ENCODE peak calls at places on chromosomes 13 and 19, in five cellular contexts. K is prostate gland; Y is psoas muscle; Q is foreskin fibroblast; Z is CD8-positive, alpha-beta T cell. M is an unnamed sample.
A peak's percentile ranks its signal among the peaks of the same experiment; 100 is the strongest.

GRCh38 chr19:33740811-33741396 is 55.8 kb upstream of the KCTD15 start:
- DNase-seq in K (no peak), Y (no peak), Q (peak; percentile 11), Z (peak; percentile 13), M (no peak)

GRCh38 chr13:111537843-111538499 is 217.5 kb downstream of the TEX29 start:
- DNase-seq in K (no peak), Y (no peak), Q (no peak), Z (no peak), M (no peak)

GRCh38 chr13:109584844-109585361 is 201.5 kb downstream of the IRS2 start:
- DNase-seq in K (no peak), Y (no peak), Q (no peak), Z (no peak), M (no peak)

GRCh38 chr19:8877854-8878705 is 45.9 kb downstream of the MBD3L1 start:
- DNase-seq in K (no peak), Y (no peak), Q (no peak), Z (no peak), M (no peak)

GRCh38 chr19:40592170-40592569 is 9.0 kb upstream of the LTBP4 start:
- DNase-seq in K (no peak), Y (no peak), Q (peak; percentile 43), Z (no peak), M (no peak)

GRCh38 chr19:5697022-5697889 is 7.2 kb downstream of the RPL36 start:
- DNase-seq in K (no peak), Y (no peak), Q (no peak), Z (no peak), M (no peak)

GRCh38 chr13:39956036-39956435 is 300.6 kb downstream of the COG6 start:
- DNase-seq in K (no peak), Y (no peak), Q (no peak), Z (peak; percentile 27), M (no peak)

GRCh38 chr13:20192470-20193141 is at the start of gene GJB2:
- DNase-seq in K (no peak), Y (no peak), Q (no peak), Z (no peak), M (no peak)

GRCh38 chr13:46982856-46983582 is 86.2 kb upstream of the HTR2A start:
- DNase-seq in K (no peak), Y (no peak), Q (no peak), Z (no peak), M (no peak)

GRCh38 chr13:82747948-82748347 is 1134.3 kb downstream of the SLITRK1 start:
- DNase-seq in K (no peak), Y (no peak), Q (peak; percentile 19), Z (no peak), M (no peak)

GRCh38 chr13:102873653-102874052 is 27.8 kb downstream of the ERCC5 start:
- DNase-seq in K (no peak), Y (no peak), Q (no peak), Z (no peak), M (no peak)

GRCh38 chr13:94630858-94631257 is 29.2 kb downstream of the GPR180 start:
- DNase-seq in K (no peak), Y (no peak), Q (no peak), Z (no peak), M (no peak)

GRCh38 chr19:29841559-29842367 is 30.0 kb downstream of the CCNE1 start:
- DNase-seq in K (no peak), Y (no peak), Q (peak; percentile 37), Z (no peak), M (no peak)

GRCh38 chr13:47959468-47960088 is 41.5 kb downstream of the SUCLA2 start:
- DNase-seq in K (no peak), Y (no peak), Q (no peak), Z (no peak), M (no peak)

GRCh38 chr19:51044327-51044726 is 9.5 kb upstream of the KLK12 start:
- DNase-seq in K (no peak), Y (no peak), Q (no peak), Z (no peak), M (no peak)

GRCh38 chr13:32538234-32538620 is 368 bp downstream of the N4BP2L2 start:
- DNase-seq in K (no peak), Y (peak; percentile 27), Q (peak; percentile 15), Z (no peak), M (peak; percentile 19)

GRCh38 chr13:39876258-39876657 is 220.8 kb downstream of the COG6 start:
- DNase-seq in K (no peak), Y (no peak), Q (peak; percentile 91), Z (no peak), M (peak; percentile 71)

GRCh38 chr13:99393791-99394735 is 86.9 kb upstream of the GPR183 start:
- DNase-seq in K (no peak), Y (no peak), Q (no peak), Z (no peak), M (no peak)

GRCh38 chr13:110455444-110455843 is 106.1 kb downstream of the RAB20 start:
- DNase-seq in K (no peak), Y (no peak), Q (no peak), Z (no peak), M (no peak)

GRCh38 chr19:54162241-54162805 is 2.8 kb upstream of the LENG1 start:
- DNase-seq in K (peak; percentile 89), Y (peak; percentile 86), Q (peak; percentile 50), Z (peak; percentile 75), M (no peak)

GRCh38 chr13:98965325-98965724 is 12.5 kb downstream of the DOCK9 start:
- DNase-seq in K (no peak), Y (no peak), Q (no peak), Z (no peak), M (no peak)

GRCh38 chr13:31731923-31732322 is 7.4 kb upstream of the RXFP2 start:
- DNase-seq in K (no peak), Y (no peak), Q (no peak), Z (no peak), M (no peak)

GRCh38 chr19:39430675-39431593 is 4.8 kb downstream of the RPS16 start:
- DNase-seq in K (no peak), Y (no peak), Q (no peak), Z (peak; percentile 51), M (peak; percentile 100)

GRCh38 chr13:22428188-22428828 is 752.5 kb upstream of the SGCG start:
- DNase-seq in K (no peak), Y (no peak), Q (no peak), Z (no peak), M (no peak)

GRCh38 chr13:21203132-21203531 is 26.7 kb downstream of the MRPL57 start:
- DNase-seq in K (peak; percentile 27), Y (no peak), Q (no peak), Z (no peak), M (no peak)

GRCh38 chr13:101520672-101521071 is 68.2 kb downstream of the ITGBL1 start:
- DNase-seq in K (no peak), Y (no peak), Q (peak; percentile 91), Z (no peak), M (peak; percentile 37)

GRCh38 chr19:12969292-12969988 is at the start of gene DAND5:
- DNase-seq in K (no peak), Y (no peak), Q (no peak), Z (no peak), M (no peak)

GRCh38 chr13:113032291-113032690 is 63.3 kb downstream of the MCF2L start:
- DNase-seq in K (no peak), Y (no peak), Q (no peak), Z (no peak), M (no peak)

GRCh38 chr19:4803736-4804695 is 12.5 kb downstream of the FEM1A start:
- DNase-seq in K (peak; percentile 58), Y (peak; percentile 60), Q (no peak), Z (peak; percentile 67), M (no peak)

GRCh38 chr19:35205733-35206323 is 22.7 kb downstream of the FAM187B start:
- DNase-seq in K (no peak), Y (no peak), Q (no peak), Z (no peak), M (no peak)

GRCh38 chr19:31317542-31317941 is 31.7 kb downstream of the TSHZ3 start:
- DNase-seq in K (no peak), Y (no peak), Q (no peak), Z (no peak), M (no peak)

GRCh38 chr13:90943961-90944360 is 403.5 kb upstream of the MIR17HG start:
- DNase-seq in K (no peak), Y (no peak), Q (no peak), Z (no peak), M (no peak)

GRCh38 chr13:30346159-30346788 is 38.9 kb upstream of the KATNAL1 start:
- DNase-seq in K (no peak), Y (no peak), Q (no peak), Z (peak; percentile 65), M (no peak)

GRCh38 chr13:106182404-106182803 is 353.1 kb downstream of the EFNB2 start:
- DNase-seq in K (no peak), Y (no peak), Q (peak; percentile 92), Z (no peak), M (peak; percentile 86)

GRCh38 chr13:77619655-77620054 is 77.8 kb upstream of the SLAIN1 start:
- DNase-seq in K (no peak), Y (no peak), Q (no peak), Z (no peak), M (no peak)

GRCh38 chr19:16328824-16329482 is 4.3 kb downstream of the KLF2 start:
- DNase-seq in K (no peak), Y (no peak), Q (no peak), Z (peak; percentile 69), M (no peak)
- H3K4me3 ChIP-seq in K (no peak overlapping the region), Y (peak overlapping the region; percentile 80), Q (no peak overlapping the region), Z (peak overlapping the region; percentile 87), M (no peak overlapping the region)

DNA sequence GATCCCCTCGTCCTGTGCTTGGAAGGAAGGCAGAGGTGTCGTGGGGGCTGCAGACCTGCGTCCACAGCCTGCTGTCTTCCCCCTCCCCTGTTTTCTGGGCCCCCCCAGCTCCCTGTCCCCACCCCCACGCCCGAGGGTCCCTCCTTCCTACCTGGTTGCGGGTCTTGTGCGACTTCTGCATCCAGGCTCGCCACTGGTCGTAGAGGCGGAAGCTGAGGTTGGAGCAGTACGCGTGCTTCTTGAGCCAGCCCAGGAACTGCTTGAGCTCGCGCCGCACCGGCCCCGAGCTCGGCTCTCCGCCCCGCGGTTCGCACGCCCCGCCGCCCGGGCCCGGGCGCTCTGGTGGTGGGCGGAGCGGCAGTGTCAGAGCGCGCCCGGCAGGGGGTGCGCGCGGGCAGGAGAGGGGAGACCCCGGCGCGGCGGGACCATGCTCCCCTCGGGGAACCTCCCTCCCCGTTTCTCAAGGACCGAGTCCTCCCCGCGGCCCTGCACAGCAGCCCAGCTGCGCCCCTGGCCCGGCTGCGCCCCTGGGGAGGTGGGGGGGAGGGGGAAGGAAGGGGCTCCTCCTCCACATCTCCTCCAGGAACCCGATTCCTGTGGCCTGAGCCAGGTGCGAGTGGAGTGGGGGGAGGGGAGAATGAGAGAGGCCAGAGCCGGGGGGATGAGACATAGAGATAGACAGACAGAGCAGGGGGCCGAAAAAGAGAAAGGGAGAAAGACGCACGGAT is 5.7 kb downstream of the REX1BD start:
- DNase-seq in K (peak; percentile 72), Y (peak; percentile 78), Q (peak; percentile 74), Z (peak; percentile 74), M (no peak)
- H3K4me3 ChIP-seq in K (peak overlapping the region; percentile 20), Y (peak overlapping the region; percentile 55), Q (peak overlapping the region; percentile 35), Z (peak overlapping the region; percentile 79), M (peak overlapping the region; percentile 29)

DNA sequence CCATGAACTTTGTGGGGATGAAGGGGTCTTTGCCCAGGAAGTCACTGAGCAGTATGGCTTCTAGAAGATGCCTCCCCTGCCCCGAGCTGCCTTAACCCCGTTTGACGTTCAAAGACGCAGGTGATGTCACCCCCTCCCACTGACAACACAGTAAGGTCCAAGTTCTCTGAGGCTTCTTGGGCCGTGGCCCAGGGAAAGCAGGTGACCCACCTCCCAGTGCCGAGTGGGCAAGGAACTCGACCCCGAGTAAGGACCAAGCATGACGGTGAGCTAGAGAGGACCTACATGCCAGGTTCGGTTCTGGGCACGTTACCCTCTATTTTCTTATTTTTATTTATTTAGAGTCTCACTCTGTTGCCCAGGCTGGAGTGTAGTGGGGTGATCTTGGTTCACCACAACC is 81.3 kb downstream of the SLC6A16 start:
- DNase-seq in K (no peak), Y (no peak), Q (no peak), Z (no peak), M (no peak)
- H3K4me3 ChIP-seq in K (no peak overlapping the region), Y (no peak overlapping the region), Q (no peak overlapping the region), Z (no peak overlapping the region), M (no peak overlapping the region)

GRCh38 chr13:50375792-50376191 is 360.5 kb downstream of the KCNRG start:
- DNase-seq in K (no peak), Y (no peak), Q (peak; percentile 57), Z (no peak), M (no peak)
- H3K4me3 ChIP-seq in K (no peak overlapping the region), Y (no peak overlapping the region), Q (no peak overlapping the region), Z (no peak overlapping the region), M (no peak overlapping the region)

M was measured in kidney epithelial cell.